ENCODE peak calls at places on chromosomes 1 and 21, in eight cellular contexts. M, S, J, E, K, B, I and N are unnamed samples.

GRCh38 chr1:223052931-223053330 is 90.1 kb downstream of the TLR5 start:
- DNase-seq in J (no peak), I (no peak), M (no peak), B (no peak), S (no peak), E (no peak), K (no peak), N (no peak)

GRCh38 chr21:38027901-38028300 is 111.6 kb upstream of the KCNJ6 start:
- DNase-seq in K (no peak), M (no peak), I (no peak), B (no peak), E (no peak), S (no peak), J (no peak), N (no peak)

GRCh38 chr1:89566761-89567174 is 42.1 kb downstream of the LRRC8B start:
- DNase-seq in I (no peak), M (no peak), K (peak; percentile 55), J (peak; percentile 83), S (no peak), B (no peak), E (no peak), N (peak; percentile 70)

GRCh38 chr1:239912471-239912870 is 179.2 kb upstream of the FMN2 start:
- DNase-seq in I (no peak), E (no peak), M (no peak), B (no peak), K (no peak), S (no peak), J (no peak), N (no peak)

GRCh38 chr1:59061876-59062275 is 235.0 kb upstream of the FGGY start:
- DNase-seq in B (peak; percentile 8), E (no peak), I (no peak), M (peak; percentile 8), J (peak; percentile 45), K (no peak), S (peak; percentile 41), N (peak; percentile 49)

GRCh38 chr1:19535214-19535613 is 49.9 kb upstream of the CAPZB start:
- DNase-seq in E (no peak), S (no peak), M (no peak), K (no peak), J (no peak), B (no peak), I (no peak), N (no peak)

GRCh38 chr1:197173571-197174482 is 27.4 kb upstream of the ASPM start:
- DNase-seq in S (no peak), B (no peak), J (no peak), I (no peak), M (no peak), E (no peak), K (no peak), N (no peak)

GRCh38 chr1:200873116-200873670 is 412 bp downstream of the GPR25 start:
- DNase-seq in E (no peak), S (no peak), K (no peak), B (no peak), I (no peak), J (no peak), M (no peak), N (no peak)

GRCh38 chr1:201020647-201021332 is 2.7 kb downstream of the KIF21B start:
- DNase-seq in B (peak; percentile 36), E (no peak), S (peak; percentile 47), K (peak; percentile 74), M (no peak), I (no peak), J (peak; percentile 73), N (peak; percentile 38)

GRCh38 chr1:9593492-9594465 is 5.1 kb downstream of the TMEM201 start:
- DNase-seq in S (peak; percentile 98), M (no peak), J (peak; percentile 97), B (peak; percentile 38), I (no peak), K (peak; percentile 50), E (peak; percentile 88), N (peak; percentile 97)

GRCh38 chr1:59077739-59078503 is 219.0 kb upstream of the FGGY start:
- DNase-seq in M (no peak), I (peak; percentile 84), E (peak; percentile 20), K (no peak), S (no peak), B (no peak), J (peak; percentile 94), N (peak; percentile 78)